ENCODE peak calls at places on chromosome 20, in five cellular contexts. T is mucosa of descending colon, B is cardiac fibroblast, O is brain microvascular endothelial cell, G is IMR-90. Z is an unnamed sample.

GRCh38 chr20:60238992-60239655 is 280.9 kb downstream of the CDH26 start:
- DNase-seq in T (no peak), B (no peak), O (no peak), G (no peak), Z (no peak)

GRCh38 chr20:61426361-61426760 is 174.3 kb downstream of the CDH4 start:
- DNase-seq in T (no peak), B (no peak), O (no peak), G (no peak), Z (no peak)

GRCh38 chr20:33893314-33893713 is 82.2 kb downstream of the CHMP4B start:
- DNase-seq in T (no peak), B (peak; percentile 81), O (peak; percentile 79), G (peak; percentile 90), Z (no peak)

GRCh38 chr20:6057704-6058103 is 3.8 kb upstream of the LRRN4 start:
- DNase-seq in T (no peak), B (no peak), O (no peak), G (no peak), Z (no peak)

GRCh38 chr20:45445805-45446562 is 23.6 kb upstream of the WFDC2 start:
- DNase-seq in T (peak; percentile 49), B (peak; percentile 28), O (no peak), G (no peak), Z (no peak)

GRCh38 chr20:36153754-36154695 is 515 bp upstream of the EPB41L1 start:
- DNase-seq in T (peak; percentile 85), B (peak; percentile 55), O (peak; percentile 51), G (peak; percentile 59), Z (peak; percentile 94)

GRCh38 chr20:36491901-36492617 is 49.3 kb upstream of the MYL9 start:
- DNase-seq in T (peak; percentile 38), B (peak; percentile 46), O (no peak), G (no peak), Z (no peak)

GRCh38 chr20:16580596-16580995 is 7.3 kb upstream of the KIF16B start:
- DNase-seq in T (peak; percentile 47), B (no peak), O (no peak), G (no peak), Z (no peak)

GRCh38 chr20:49447364-49447763 is 35.1 kb downstream of the KCNB1 start:
- DNase-seq in T (no peak), B (no peak), O (no peak), G (no peak), Z (no peak)

GRCh38 chr20:62117362-62117646 is 5.0 kb upstream of the LSM14B start:
- DNase-seq in T (no peak), B (no peak), O (no peak), G (no peak), Z (no peak)

GRCh38 chr20:48634641-48635040 is 193.2 kb downstream of the PREX1 start:
- DNase-seq in T (no peak), B (no peak), O (no peak), G (no peak), Z (no peak)

GRCh38 chr20:3670511-3670910 is 7.3 kb upstream of the GFRA4 start:
- DNase-seq in T (no peak), B (peak; percentile 17), O (no peak), G (peak; percentile 19), Z (no peak)
- TF ChIP-seq CTCF in T (no peak), B (no peak), O (peak; percentile 30), G (peak; percentile 23), Z (no peak)

GRCh38 chr20:17955302-17955701 is 13.3 kb downstream of the SNX5 start:
- DNase-seq in T (no peak), B (no peak), O (peak; percentile 40), G (no peak), Z (no peak)

GRCh38 chr20:17958326-17959256 is 10.0 kb downstream of the SNX5 start:
- DNase-seq in T (no peak), B (no peak), O (no peak), G (peak; percentile 61), Z (no peak)

GRCh38 chr20:17956099-17956685 is 12.4 kb downstream of the SNX5 start:
- DNase-seq in T (no peak), B (no peak), O (no peak), G (no peak), Z (no peak)

GRCh38 chr20:17959257-17959627 is 9.4 kb downstream of the SNX5 start:
- DNase-seq in T (no peak), B (no peak), O (no peak), G (no peak), Z (no peak)

DNA sequence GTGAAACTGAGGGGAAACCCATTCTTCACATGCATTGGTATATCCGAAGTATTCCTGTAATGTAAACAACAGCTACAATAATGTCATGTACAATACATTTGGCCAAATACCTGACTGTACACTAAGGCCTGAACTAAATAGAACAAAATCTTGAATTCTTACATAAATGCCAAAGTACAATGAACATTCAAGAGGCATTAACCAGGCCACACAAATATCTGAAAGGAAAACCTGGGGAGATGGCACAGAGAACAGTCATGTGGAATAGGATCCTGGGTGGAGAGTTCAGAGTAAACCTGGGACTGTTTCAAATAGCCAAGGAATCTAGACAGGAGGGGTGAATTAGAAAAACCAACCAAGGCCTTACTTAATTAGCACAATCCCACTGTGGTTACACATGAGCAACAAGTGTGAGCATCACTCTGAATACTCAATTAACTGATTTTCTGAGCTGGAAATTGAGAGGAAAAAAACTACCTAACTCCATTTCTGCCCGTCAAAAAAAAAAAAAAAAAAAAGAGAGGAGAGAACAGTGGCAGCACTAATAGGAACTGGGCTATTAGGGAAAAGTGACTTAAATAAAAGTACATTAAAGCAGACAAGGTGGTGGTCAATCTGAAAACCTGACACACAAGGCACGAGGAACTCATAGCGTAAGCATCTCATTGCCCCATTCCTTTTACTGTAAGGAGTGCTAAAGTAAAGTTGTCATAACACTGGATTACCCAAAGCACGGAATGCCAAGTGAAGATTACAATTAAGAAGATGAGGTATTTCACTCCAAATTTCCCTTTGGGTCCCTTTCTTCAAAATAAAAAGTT is 10.9 kb downstream of the SNX5 start:
- DNase-seq in T (no peak), B (no peak), O (no peak), G (peak; percentile 64), Z (no peak)
- H3K4me3 ChIP-seq in T (no peak overlapping the region), B (no peak overlapping the region), O (no peak overlapping the region), G (no peak overlapping the region), Z (no peak overlapping the region)

GRCh38 chr20:63215101-63216040 is 560 bp downstream of the YTHDF1 start:
- DNase-seq in T (peak; percentile 38), B (peak; percentile 65), O (peak; percentile 33), G (peak; percentile 60), Z (no peak)
- TF ChIP-seq CTCF in T (no peak), B (peak; percentile 74), O (peak; percentile 81), G (peak; percentile 64), Z (no peak)

GRCh38 chr20:59159822-59160740 is 3.5 kb upstream of the ZNF831 start:
- DNase-seq in T (no peak), B (no peak), O (no peak), G (no peak), Z (no peak)
- H3K4me3 ChIP-seq in T (no peak overlapping the region), B (no peak overlapping the region), O (no peak overlapping the region), G (no peak overlapping the region), Z (no peak overlapping the region)

GRCh38 chr20:40686893-40687292 is 2.1 kb downstream of the MAFB start:
- DNase-seq in T (no peak), B (no peak), O (no peak), G (no peak), Z (no peak)

GRCh38 chr20:40686434-40686882 is 2.6 kb downstream of the MAFB start:
- DNase-seq in T (no peak), B (no peak), O (no peak), G (no peak), Z (no peak)

GRCh38 chr20:40689100-40689942 is at the start of gene MAFB:
- DNase-seq in T (peak; percentile 80), B (peak; percentile 82), O (peak; percentile 76), G (peak; percentile 71), Z (peak; percentile 93)

GRCh38 chr20:40688129-40689099 is 622 bp downstream of the MAFB start:
- DNase-seq in T (no peak), B (no peak), O (no peak), G (peak; percentile 1), Z (peak; percentile 48)

GRCh38 chr20:40687384-40688128 is 1.5 kb downstream of the MAFB start:
- DNase-seq in T (peak; percentile 38), B (peak; percentile 18), O (no peak), G (no peak), Z (peak; percentile 74)
- TF ChIP-seq CTCF in T (no peak), B (no peak), O (no peak), G (no peak), Z (no peak)

DNA sequence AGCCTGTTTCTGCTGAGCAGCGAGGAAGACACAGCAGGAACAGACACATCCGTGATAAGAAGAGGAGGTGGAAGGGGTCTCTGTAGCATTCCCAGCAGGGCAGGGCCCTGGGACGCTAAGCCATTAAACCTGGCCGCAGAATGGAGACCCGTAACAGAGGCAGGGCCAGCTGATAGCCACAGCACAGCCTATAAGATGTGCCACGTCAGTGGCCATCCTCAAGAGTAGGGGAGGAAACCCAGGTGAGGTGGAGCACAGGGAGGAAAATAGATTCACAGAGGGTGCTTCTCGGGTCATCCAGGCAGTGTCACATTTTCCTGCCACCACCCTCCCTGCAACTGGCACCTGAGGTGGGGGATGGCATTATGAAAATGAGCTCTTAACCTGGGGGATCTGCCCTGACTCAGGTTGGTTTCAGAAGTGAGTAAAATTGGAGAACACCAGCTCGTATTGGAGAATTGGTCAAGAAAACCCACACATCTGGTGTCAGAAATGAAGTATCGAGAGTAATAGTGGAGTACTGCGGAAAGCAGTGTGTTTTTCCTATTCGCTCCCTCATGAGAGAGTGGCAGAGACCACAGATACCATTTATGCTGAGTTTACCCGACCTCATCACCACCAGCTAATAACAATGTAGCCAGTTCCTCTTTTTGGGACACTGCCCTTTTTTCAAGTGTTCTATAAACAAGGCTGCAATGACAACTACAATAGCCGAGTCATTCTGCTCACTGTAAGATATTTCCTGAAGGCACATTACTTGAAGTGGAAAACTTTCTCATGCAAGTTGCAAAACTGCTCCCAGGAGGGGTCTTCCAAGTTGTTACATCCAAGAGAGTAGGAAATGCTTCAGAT is 106.3 kb upstream of the CST7 start:
- DNase-seq in T (peak; percentile 7), B (no peak), O (no peak), G (no peak), Z (no peak)
- H3K4me3 ChIP-seq in T (no peak overlapping the region), B (no peak overlapping the region), O (no peak overlapping the region), G (no peak overlapping the region), Z (no peak overlapping the region)

GRCh38 chr20:63619086-63619485 is 7.8 kb downstream of the GMEB2 start:
- DNase-seq in T (no peak), B (no peak), O (no peak), G (no peak), Z (peak; percentile 53)
- TF ChIP-seq CTCF in T (no peak), B (no peak), O (no peak), G (no peak), Z (no peak)

DNA sequence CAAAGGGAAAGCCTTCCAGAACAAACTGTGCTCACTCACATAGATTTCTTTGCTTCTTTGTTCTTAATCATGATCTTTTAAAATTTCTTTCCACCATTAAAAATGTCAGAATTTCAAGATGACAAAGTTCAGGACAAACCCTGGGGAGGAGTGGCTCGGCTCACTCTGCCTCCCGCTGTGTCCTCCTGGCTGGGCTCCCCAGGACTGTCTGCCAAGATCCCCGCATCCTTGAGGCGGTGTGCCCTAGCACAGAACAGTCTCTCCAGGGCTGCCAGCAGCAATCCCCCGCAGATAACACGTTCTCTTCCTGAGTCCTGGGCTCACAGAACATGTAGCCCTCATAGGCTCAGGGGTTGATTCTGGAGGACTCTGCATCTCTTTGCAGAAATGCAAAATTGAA is 98.4 kb upstream of the KCNG1 start:
- DNase-seq in T (no peak), B (no peak), O (no peak), G (no peak), Z (no peak)
- H3K4me3 ChIP-seq in T (no peak overlapping the region), B (no peak overlapping the region), O (no peak overlapping the region), G (no peak overlapping the region), Z (no peak overlapping the region)